ENCODE peak calls at places on chromosomes 5 and 9, in five cellular contexts. R is A549, X is endothelial cell of umbilical vein, F is SK-N-SH, K is K562. H is an unnamed sample.

GRCh38 chr5:157559301-157559700 is 16.3 kb downstream of the ADAM19 start:
- DNase-seq in X (no peak), R (peak; percentile 28), K (no peak), F (no peak), H (no peak)

GRCh38 chr5:160398806-160399205 is 1.0 kb downstream of the FAM200C start:
- DNase-seq in F (no peak), X (no peak), R (no peak), K (no peak), H (no peak)

GRCh38 chr9:127742435-127743088 is 7.5 kb upstream of the TOR2A start:
- DNase-seq in X (no peak), K (peak; percentile 95), F (peak; percentile 81), R (peak; percentile 88), H (peak; percentile 33)

GRCh38 chr9:5113994-5114748 is 71.3 kb downstream of the INSL6 start:
- DNase-seq in R (no peak), K (no peak), F (peak; percentile 6), X (no peak), H (no peak)

GRCh38 chr9:131361202-131361833 is 32.6 kb upstream of the PRRC2B start:
- DNase-seq in X (peak; percentile 45), R (peak; percentile 48), F (no peak), K (no peak), H (no peak)

GRCh38 chr9:734831-735511 is 106.5 kb upstream of the DMRT1 start:
- DNase-seq in X (peak; percentile 98), R (peak; percentile 22), K (no peak), F (no peak), H (no peak)

GRCh38 chr5:132293992-132294727 is at the start of gene SLC22A4:
- DNase-seq in R (peak; percentile 97), K (peak; percentile 92), X (peak; percentile 96), F (peak; percentile 94), H (peak; percentile 96)

GRCh38 chr5:179371123-179371515 is 25.9 kb upstream of the ADAMTS2 start:
- DNase-seq in F (no peak), R (no peak), K (no peak), X (no peak), H (no peak)

GRCh38 chr9:8895498-8896224 is 1096.1 kb upstream of the DMAC1 start:
- DNase-seq in R (peak; percentile 28), K (peak; percentile 3), X (peak; percentile 47), F (peak; percentile 41), H (peak; percentile 66)

GRCh38 chr5:154428208-154428607 is 17.6 kb upstream of the SAP30L start:
- DNase-seq in R (no peak), K (no peak), X (no peak), F (no peak), H (no peak)

GRCh38 chr9:101037433-101037832 is 8.9 kb downstream of the PLPPR1 start:
- DNase-seq in K (no peak), F (no peak), R (no peak), X (no peak), H (no peak)

GRCh38 chr5:107670927-107671741 is at the start of gene EFNA5:
- DNase-seq in F (peak; percentile 71), R (peak; percentile 30), X (peak; percentile 65), K (no peak), H (peak; percentile 16)

GRCh38 chr5:146447734-146448380 is 724 bp downstream of the TCERG1 start:
- DNase-seq in R (peak; percentile 33), X (peak; percentile 63), K (no peak), F (no peak), H (peak; percentile 70)

GRCh38 chr5:133938039-133938821 is 30.2 kb downstream of the C5orf15 start:
- DNase-seq in R (no peak), X (no peak), K (no peak), F (no peak), H (peak; percentile 28)

GRCh38 chr5:39992617-39993203 is 567.9 kb upstream of the DAB2 start:
- DNase-seq in F (no peak), K (no peak), X (no peak), R (no peak), H (peak; percentile 5)

GRCh38 chr5:72451771-72452505 is 55.3 kb downstream of the ZNF366 start:
- DNase-seq in R (peak; percentile 35), F (peak; percentile 41), X (peak; percentile 98), K (no peak), H (peak; percentile 95)

GRCh38 chr9:124660341-124660801 is 110.7 kb downstream of the NR6A1 start:
- DNase-seq in R (peak; percentile 57), K (no peak), X (peak; percentile 87), F (peak; percentile 22), H (peak; percentile 68)

GRCh38 chr5:67809589-67809988 is 406.0 kb upstream of the PIK3R1 start:
- DNase-seq in K (no peak), R (no peak), X (no peak), F (no peak), H (no peak)

GRCh38 chr9:134413890-134414731 is 87.9 kb downstream of the RXRA start:
- DNase-seq in X (peak; percentile 94), K (no peak), F (peak; percentile 76), R (peak; percentile 77), H (no peak)

GRCh38 chr5:39517800-39518199 is 93.0 kb upstream of the DAB2 start:
- DNase-seq in X (peak; percentile 67), K (no peak), F (no peak), R (peak; percentile 75), H (no peak)

GRCh38 chr5:91176288-91177016 is 206.7 kb downstream of the ARRDC3 start:
- DNase-seq in K (no peak), X (no peak), F (no peak), R (no peak), H (no peak)

GRCh38 chr5:17224858-17225436 is 7.5 kb downstream of the BASP1 start:
- DNase-seq in R (no peak), F (no peak), K (no peak), X (no peak), H (peak; percentile 54)

GRCh38 chr9:77956555-77956954 is 75.1 kb downstream of the GNAQ start:
- DNase-seq in R (no peak), K (no peak), F (no peak), X (peak; percentile 45), H (peak; percentile 31)

GRCh38 chr5:132422720-132423442 is 53.4 kb downstream of the SLC22A5 start:
- DNase-seq in F (no peak), R (peak; percentile 22), X (peak; percentile 45), K (peak; percentile 88), H (peak; percentile 91)

GRCh38 chr9:135422340-135422944 is 57.1 kb upstream of the PPP1R26 start:
- DNase-seq in F (no peak), K (no peak), R (no peak), X (no peak), H (no peak)

GRCh38 chr9:125633116-125633743 is 73.8 kb downstream of the MAPKAP1 start:
- DNase-seq in X (no peak), K (no peak), R (no peak), F (no peak), H (peak; percentile 16)

GRCh38 chr9:19027825-19028224 is 5.2 kb downstream of the SAXO1 start:
- DNase-seq in F (no peak), X (no peak), R (no peak), K (no peak), H (no peak)

GRCh38 chr9:130444565-130445221 is at the start of gene ASS1:
- DNase-seq in R (no peak), F (no peak), K (peak; percentile 98), X (no peak), H (peak; percentile 89)

GRCh38 chr5:14946813-14947640 is 75.4 kb upstream of the ANKH start:
- DNase-seq in K (no peak), X (peak; percentile 30), F (peak; percentile 23), R (peak; percentile 55), H (peak; percentile 53)

GRCh38 chr5:168899673-168900072 is 320.5 kb upstream of the PANK3 start:
- DNase-seq in R (no peak), K (no peak), F (no peak), X (no peak), H (no peak)

GRCh38 chr9:28762167-28762566 is 1188.9 kb upstream of the C9orf72 start:
- DNase-seq in R (no peak), K (no peak), X (no peak), F (no peak), H (peak; percentile 22)

GRCh38 chr9:72687331-72687730 is 165.9 kb downstream of the TMC1 start:
- DNase-seq in K (no peak), X (no peak), F (no peak), R (no peak), H (no peak)

GRCh38 chr5:98698359-98698758 is 75.1 kb upstream of the RGMB start:
- DNase-seq in X (no peak), F (no peak), K (no peak), R (no peak), H (no peak)

GRCh38 chr5:56123531-56124243 is 109.4 kb downstream of the ANKRD55 start:
- DNase-seq in X (peak; percentile 99), F (no peak), R (peak; percentile 99), K (peak; percentile 93), H (peak; percentile 93)

GRCh38 chr9:86655147-86655546 is 292.2 kb downstream of the GAS1 start:
- DNase-seq in F (no peak), K (no peak), R (no peak), X (no peak), H (peak; percentile 20)
- TF ChIP-seq MAX in F (no peak), K (no peak), R (no peak), X (no peak), H (no peak)

DNA sequence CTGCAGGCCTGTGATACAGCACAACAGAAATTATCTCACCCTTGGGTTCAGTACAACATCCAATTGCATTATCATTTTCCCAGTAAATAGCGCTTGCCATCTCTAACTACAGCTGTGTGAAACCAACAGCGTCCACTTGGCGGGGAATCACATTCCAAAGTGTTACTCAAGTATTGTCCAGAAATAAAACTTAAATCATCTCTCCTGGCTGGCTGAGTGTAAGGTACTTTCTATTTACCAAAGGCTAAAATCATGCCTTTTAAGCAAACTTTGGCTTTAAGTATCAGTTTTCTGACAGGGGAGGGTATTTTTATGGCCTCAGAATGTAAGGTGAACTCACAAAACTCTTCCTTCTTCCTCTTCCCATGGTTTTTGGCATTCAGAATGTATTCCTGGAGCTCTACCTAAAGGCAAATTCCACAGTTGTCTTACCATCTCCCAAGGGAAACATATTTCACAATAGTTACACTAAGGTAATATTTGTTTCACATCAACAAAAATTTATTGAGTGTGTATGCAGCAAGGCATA is 205.6 kb upstream of the MPDZ start:
- DNase-seq in K (no peak), R (peak; percentile 2), X (no peak), F (no peak), H (no peak)
- TF ChIP-seq CTCF in K (no peak), R (no peak), X (no peak), F (peak; percentile 8), H (no peak)

DNA sequence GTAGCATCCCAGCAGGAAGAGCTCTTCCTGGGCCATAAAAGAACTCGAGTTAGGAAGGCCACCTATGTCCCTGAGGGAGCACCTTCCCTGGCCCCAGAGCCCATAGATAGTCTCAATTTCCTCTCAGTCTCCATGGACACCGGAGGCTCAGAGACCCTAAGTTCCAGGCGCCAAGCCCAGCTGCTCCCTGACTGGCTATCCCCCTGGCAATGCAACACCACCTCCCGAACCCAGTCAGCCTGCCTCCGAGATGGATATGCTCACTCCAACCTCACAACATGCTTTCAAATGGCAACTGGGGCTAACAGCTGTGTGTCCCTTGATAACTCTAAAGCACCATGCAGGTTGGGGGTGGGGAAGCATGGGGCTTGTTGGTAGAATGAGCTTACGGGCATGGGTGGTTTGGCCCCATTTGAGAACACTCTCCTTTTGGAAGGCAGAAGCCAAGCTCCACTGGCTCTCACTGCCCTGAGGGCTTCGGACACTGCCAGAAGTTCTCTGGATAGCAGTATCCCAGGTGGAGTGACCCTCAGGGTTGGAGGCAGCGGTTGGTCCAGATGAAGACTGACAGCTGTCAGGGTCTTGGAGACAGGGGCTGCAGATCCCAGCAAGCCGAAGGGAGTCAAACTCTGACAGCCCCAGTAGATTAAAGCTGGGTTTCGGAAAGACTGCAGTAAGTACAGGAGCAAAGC is 165.3 kb downstream of the PAX5 start:
- DNase-seq in X (no peak), R (no peak), F (no peak), K (no peak), H (no peak)
- TF ChIP-seq MAX in X (no peak), R (no peak), F (no peak), K (no peak), H (no peak)

GRCh38 chr5:77867194-77867691 is 91.1 kb upstream of the TBCA start:
- DNase-seq in R (peak; percentile 30), F (peak; percentile 29), X (peak; percentile 40), K (peak; percentile 12), H (peak; percentile 15)
- TF ChIP-seq CTCF in R (peak; percentile 41), F (peak; percentile 55), X (peak; percentile 4), K (peak; percentile 15), H (peak; percentile 16)

H was measured in NB4.